ENCODE peak calls at places on chromosomes 3 and 15, in six cellular contexts. One of them, this sample, is unnamed. For H3K9me3, the result is how much of the 10 kb centered on the place peaks cover.

GRCh38 chr15:77107068-77107467 is 36.2 kb upstream of the TSPAN3 start:
- DNase-seq in adrenal gland: peak
- DNase-seq in cardiac muscle cell: no peak
- DNase-seq in uterus: peak
- DNase-seq in heart left ventricle: peak
- DNase-seq in Peyer's patch: no peak
- DNase-seq in this sample: no peak

GRCh38 chr3:172153335-172153861 is 114.0 kb downstream of the FNDC3B start:
- DNase-seq in adrenal gland: peak
- DNase-seq in cardiac muscle cell: peak
- DNase-seq in uterus: peak
- DNase-seq in heart left ventricle: peak
- DNase-seq in Peyer's patch: peak
- DNase-seq in this sample: peak

GRCh38 chr3:105285653-105286241 is 81.0 kb upstream of the ALCAM start:
- DNase-seq in adrenal gland: no peak
- DNase-seq in cardiac muscle cell: no peak
- DNase-seq in uterus: no peak
- DNase-seq in heart left ventricle: no peak
- DNase-seq in Peyer's patch: no peak
- DNase-seq in this sample: no peak

GRCh38 chr3:23797490-23797889 is 8.3 kb upstream of the UBE2E1 start:
- DNase-seq in adrenal gland: no peak
- DNase-seq in cardiac muscle cell: no peak
- DNase-seq in uterus: no peak
- DNase-seq in heart left ventricle: no peak
- DNase-seq in Peyer's patch: no peak
- DNase-seq in this sample: no peak

GRCh38 chr15:85099195-85099803 is 117.6 kb downstream of the PDE8A start:
- DNase-seq in adrenal gland: no peak
- DNase-seq in cardiac muscle cell: no peak
- DNase-seq in uterus: no peak
- DNase-seq in heart left ventricle: no peak
- DNase-seq in Peyer's patch: no peak
- DNase-seq in this sample: no peak

GRCh38 chr15:58475573-58476524 is 44.1 kb downstream of the LIPC start:
- DNase-seq in adrenal gland: no peak
- DNase-seq in cardiac muscle cell: no peak
- DNase-seq in uterus: no peak
- DNase-seq in heart left ventricle: no peak
- DNase-seq in Peyer's patch: no peak
- DNase-seq in this sample: peak

GRCh38 chr3:16842710-16843270 is 42.0 kb upstream of the PLCL2 start:
- DNase-seq in adrenal gland: no peak
- DNase-seq in cardiac muscle cell: no peak
- DNase-seq in uterus: no peak
- DNase-seq in heart left ventricle: no peak
- DNase-seq in Peyer's patch: no peak
- DNase-seq in this sample: no peak

GRCh38 chr3:75218577-75218976 is 445.6 kb upstream of the FRG2C start:
- DNase-seq in adrenal gland: no peak
- DNase-seq in cardiac muscle cell: no peak
- DNase-seq in uterus: no peak
- DNase-seq in heart left ventricle: no peak
- DNase-seq in Peyer's patch: no peak
- DNase-seq in this sample: no peak

GRCh38 chr15:43255376-43255775 is 11.4 kb downstream of the TGM5 start:
- DNase-seq in adrenal gland: no peak
- DNase-seq in cardiac muscle cell: no peak
- DNase-seq in uterus: no peak
- DNase-seq in heart left ventricle: no peak
- DNase-seq in Peyer's patch: no peak
- DNase-seq in this sample: no peak

GRCh38 chr3:10205461-10206165 is 40.9 kb downstream of the IRAK2 start:
- DNase-seq in adrenal gland: peak
- DNase-seq in cardiac muscle cell: no peak
- DNase-seq in uterus: peak
- DNase-seq in heart left ventricle: peak
- DNase-seq in Peyer's patch: no peak
- DNase-seq in this sample: peak

GRCh38 chr3:107845355-107846281 is 245.2 kb downstream of the CD47 start:
- DNase-seq in adrenal gland: no peak
- DNase-seq in cardiac muscle cell: no peak
- DNase-seq in uterus: no peak
- DNase-seq in heart left ventricle: no peak
- DNase-seq in Peyer's patch: no peak
- DNase-seq in this sample: no peak

GRCh38 chr15:80309769-80310384 is 57.9 kb upstream of the CTXND1 start:
- DNase-seq in adrenal gland: no peak
- DNase-seq in cardiac muscle cell: peak
- DNase-seq in uterus: no peak
- DNase-seq in heart left ventricle: no peak
- DNase-seq in Peyer's patch: no peak
- DNase-seq in this sample: peak

DNA sequence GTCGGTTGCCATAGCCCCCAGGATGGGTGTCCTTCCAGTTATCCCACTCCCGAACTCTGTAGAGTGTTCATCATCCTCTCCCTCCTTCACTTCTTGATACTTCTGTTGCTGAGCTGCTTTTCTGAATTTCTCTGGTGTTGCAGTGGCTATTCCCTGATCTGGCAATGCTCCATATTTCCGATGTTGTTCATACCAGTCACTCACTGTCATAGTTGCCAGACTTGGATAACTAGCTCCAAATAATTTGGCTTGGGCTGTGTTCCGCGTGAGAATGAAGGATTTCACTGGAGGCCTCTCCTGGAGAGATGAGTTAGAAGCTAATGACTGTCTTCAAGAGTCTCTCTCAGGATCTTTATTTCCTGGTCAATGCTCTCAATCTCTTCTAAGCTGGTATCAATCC is 50.3 kb upstream of the DYNC1LI1 start:
- DNase-seq in adrenal gland: no peak
- DNase-seq in cardiac muscle cell: no peak
- DNase-seq in uterus: no peak
- DNase-seq in heart left ventricle: no peak
- DNase-seq in Peyer's patch: no peak
- DNase-seq in this sample: no peak
- H3K4me3 ChIP-seq in adrenal gland: no peak
- H3K4me3 ChIP-seq in cardiac muscle cell: no peak
- H3K4me3 ChIP-seq in uterus: no peak
- H3K4me3 ChIP-seq in heart left ventricle: no peak
- H3K4me3 ChIP-seq in Peyer's patch: no peak
- H3K4me3 ChIP-seq in this sample: no peak

GRCh38 chr3:106827515-106828213 is 549.6 kb upstream of the CCDC54 start:
- DNase-seq in adrenal gland: no peak
- DNase-seq in cardiac muscle cell: no peak
- DNase-seq in uterus: no peak
- DNase-seq in heart left ventricle: no peak
- DNase-seq in Peyer's patch: no peak
- DNase-seq in this sample: no peak
- H3K9me3 ChIP-seq in adrenal gland: under half
- H3K9me3 ChIP-seq in cardiac muscle cell: under half
- H3K9me3 ChIP-seq in uterus: under half
- H3K9me3 ChIP-seq in heart left ventricle: under half
- H3K9me3 ChIP-seq in Peyer's patch: under half
- H3K9me3 ChIP-seq in this sample: under half

GRCh38 chr3:64687381-64687780 is 419 bp downstream of the ADAMTS9 start:
- DNase-seq in adrenal gland: peak
- DNase-seq in cardiac muscle cell: no peak
- DNase-seq in uterus: no peak
- DNase-seq in heart left ventricle: no peak
- DNase-seq in Peyer's patch: no peak
- DNase-seq in this sample: no peak
- H3K4me3 ChIP-seq in adrenal gland: peak
- H3K4me3 ChIP-seq in cardiac muscle cell: peak
- H3K4me3 ChIP-seq in uterus: peak
- H3K4me3 ChIP-seq in heart left ventricle: peak
- H3K4me3 ChIP-seq in Peyer's patch: peak
- H3K4me3 ChIP-seq in this sample: peak

GRCh38 chr3:129919806-129920205 is 26.3 kb upstream of the TMCC1 start:
- DNase-seq in adrenal gland: no peak
- DNase-seq in cardiac muscle cell: no peak
- DNase-seq in uterus: no peak
- DNase-seq in heart left ventricle: no peak
- DNase-seq in Peyer's patch: no peak
- DNase-seq in this sample: no peak
- H3K9me3 ChIP-seq in adrenal gland: under half
- H3K9me3 ChIP-seq in cardiac muscle cell: under half
- H3K9me3 ChIP-seq in uterus: under half
- H3K9me3 ChIP-seq in heart left ventricle: under half
- H3K9me3 ChIP-seq in Peyer's patch: under half
- H3K9me3 ChIP-seq in this sample: under half

DNA sequence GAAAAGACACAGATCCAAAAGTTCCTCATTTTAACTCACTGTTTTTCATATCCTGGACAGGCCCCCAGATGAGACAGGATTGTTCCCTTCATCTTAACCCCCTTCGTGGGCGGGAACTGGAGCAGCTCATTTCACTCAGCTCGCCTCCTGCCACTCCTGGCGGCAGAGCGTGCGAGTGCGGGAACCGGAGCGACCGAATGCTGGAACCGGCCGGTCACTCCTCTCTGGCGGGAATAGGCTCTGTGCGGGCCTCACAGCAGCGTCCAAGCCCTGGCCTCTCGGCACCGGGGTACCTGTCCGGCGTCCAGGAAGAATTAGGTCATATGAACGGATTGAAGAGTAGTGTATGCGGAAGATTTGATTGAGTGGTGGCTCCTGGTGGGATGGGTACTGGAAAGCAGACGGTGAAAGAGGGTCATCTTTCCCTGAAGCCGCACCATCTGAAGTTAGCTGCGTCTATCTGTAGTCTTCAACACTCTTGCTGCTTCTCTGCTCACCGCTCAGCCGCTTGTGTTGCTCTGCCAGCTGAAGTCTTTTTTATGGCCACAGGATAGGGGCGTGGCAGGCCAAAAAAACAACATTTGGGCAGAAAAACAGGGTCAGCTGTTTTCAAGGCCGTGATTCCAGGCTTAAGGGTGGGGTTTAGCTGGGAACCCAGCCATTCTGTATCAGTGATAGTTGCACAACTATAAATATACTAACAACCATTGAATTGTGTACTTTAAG is 42.3 kb upstream of the FXR1 start:
- DNase-seq in adrenal gland: no peak
- DNase-seq in cardiac muscle cell: peak
- DNase-seq in uterus: peak
- DNase-seq in heart left ventricle: peak
- DNase-seq in Peyer's patch: no peak
- DNase-seq in this sample: peak
- H3K4me3 ChIP-seq in adrenal gland: peak
- H3K4me3 ChIP-seq in cardiac muscle cell: no peak
- H3K4me3 ChIP-seq in uterus: peak
- H3K4me3 ChIP-seq in heart left ventricle: peak
- H3K4me3 ChIP-seq in Peyer's patch: peak
- H3K4me3 ChIP-seq in this sample: peak

GRCh38 chr3:3296858-3297430 is 117.5 kb upstream of the CRBN start:
- DNase-seq in adrenal gland: no peak
- DNase-seq in cardiac muscle cell: no peak
- DNase-seq in uterus: no peak
- DNase-seq in heart left ventricle: no peak
- DNase-seq in Peyer's patch: no peak
- DNase-seq in this sample: no peak

GRCh38 chr3:3295586-3295985 is 116.1 kb upstream of the CRBN start:
- DNase-seq in adrenal gland: no peak
- DNase-seq in cardiac muscle cell: no peak
- DNase-seq in uterus: no peak
- DNase-seq in heart left ventricle: no peak
- DNase-seq in Peyer's patch: no peak
- DNase-seq in this sample: no peak
- H3K9me3 ChIP-seq in adrenal gland: under half
- H3K9me3 ChIP-seq in cardiac muscle cell: under half
- H3K9me3 ChIP-seq in uterus: under half
- H3K9me3 ChIP-seq in heart left ventricle: under half
- H3K9me3 ChIP-seq in Peyer's patch: under half
- H3K9me3 ChIP-seq in this sample: under half